ENCODE peak calls at places on chromosomes 4 and X, in four cellular contexts. One of them, this sample, is unnamed. For H3K4me1, the result is how much of the 10 kb centered on the place peaks cover.

GRCh38 chr4:625631-626031 is 258 bp downstream of the PDE6B start:
- DNase-seq in neural progenitor cell: no peak
- DNase-seq in Peyer's patch: no peak
- DNase-seq in CD4-positive, CD25-positive, alpha-beta regulatory T cell: no peak
- DNase-seq in this sample: no peak

GRCh38 chr4:125750827-125751466 is 436.2 kb downstream of the FAT4 start:
- DNase-seq in CD4-positive, CD25-positive, alpha-beta regulatory T cell: no peak
- DNase-seq in Peyer's patch: no peak
- DNase-seq in neural progenitor cell: peak
- DNase-seq in this sample: no peak

GRCh38 chr4:37678624-37679023 is 7.6 kb downstream of the RELL1 start:
- DNase-seq in Peyer's patch: no peak
- DNase-seq in CD4-positive, CD25-positive, alpha-beta regulatory T cell: no peak
- DNase-seq in neural progenitor cell: no peak
- DNase-seq in this sample: no peak

GRCh38 chr4:140595065-140595464 is 26.3 kb upstream of the UCP1 start:
- DNase-seq in Peyer's patch: no peak
- DNase-seq in neural progenitor cell: peak
- DNase-seq in CD4-positive, CD25-positive, alpha-beta regulatory T cell: no peak
- DNase-seq in this sample: no peak

GRCh38 chr4:26227827-26228226 is 93.0 kb upstream of the RBPJ start:
- DNase-seq in Peyer's patch: no peak
- DNase-seq in CD4-positive, CD25-positive, alpha-beta regulatory T cell: no peak
- DNase-seq in neural progenitor cell: no peak
- DNase-seq in this sample: no peak

GRCh38 chr4:158906073-158906472 is 137.2 kb downstream of the FNIP2 start:
- DNase-seq in neural progenitor cell: no peak
- DNase-seq in Peyer's patch: no peak
- DNase-seq in CD4-positive, CD25-positive, alpha-beta regulatory T cell: no peak
- DNase-seq in this sample: no peak

GRCh38 chr4:140789752-140790151 is 33.6 kb upstream of the TBC1D9 start:
- DNase-seq in CD4-positive, CD25-positive, alpha-beta regulatory T cell: no peak
- DNase-seq in neural progenitor cell: no peak
- DNase-seq in Peyer's patch: no peak
- DNase-seq in this sample: no peak

GRCh38 chrX:111728096-111728495 is 47.1 kb downstream of the ALG13 start:
- DNase-seq in Peyer's patch: no peak
- DNase-seq in neural progenitor cell: no peak
- DNase-seq in CD4-positive, CD25-positive, alpha-beta regulatory T cell: no peak
- DNase-seq in this sample: no peak

GRCh38 chrX:97102938-97103337 is 219.2 kb downstream of the RPA4 start:
- DNase-seq in Peyer's patch: no peak
- DNase-seq in neural progenitor cell: no peak
- DNase-seq in CD4-positive, CD25-positive, alpha-beta regulatory T cell: no peak
- DNase-seq in this sample: no peak

GRCh38 chrX:41265615-41266014 is 68.3 kb upstream of the DDX3X start:
- DNase-seq in Peyer's patch: peak
- DNase-seq in CD4-positive, CD25-positive, alpha-beta regulatory T cell: peak
- DNase-seq in neural progenitor cell: no peak
- DNase-seq in this sample: no peak

GRCh38 chr4:136012250-136012649 is 1520.0 kb downstream of the PCDH18 start:
- DNase-seq in neural progenitor cell: peak
- DNase-seq in Peyer's patch: no peak
- DNase-seq in CD4-positive, CD25-positive, alpha-beta regulatory T cell: no peak
- DNase-seq in this sample: no peak

GRCh38 chrX:57583477-57583876 is 8.3 kb upstream of the ZXDB start:
- DNase-seq in neural progenitor cell: no peak
- DNase-seq in Peyer's patch: no peak
- DNase-seq in CD4-positive, CD25-positive, alpha-beta regulatory T cell: no peak
- DNase-seq in this sample: no peak

GRCh38 chrX:153689654-153690465 is 2.1 kb downstream of the SLC6A8 start:
- DNase-seq in Peyer's patch: no peak
- DNase-seq in CD4-positive, CD25-positive, alpha-beta regulatory T cell: no peak
- DNase-seq in neural progenitor cell: peak
- DNase-seq in this sample: no peak

GRCh38 chr4:2482192-2482591 is 13.3 kb downstream of the RNF4 start:
- DNase-seq in CD4-positive, CD25-positive, alpha-beta regulatory T cell: no peak
- DNase-seq in Peyer's patch: no peak
- DNase-seq in neural progenitor cell: no peak
- DNase-seq in this sample: no peak
- H3K4me1 ChIP-seq in CD4-positive, CD25-positive, alpha-beta regulatory T cell: half or more
- H3K4me1 ChIP-seq in Peyer's patch: half or more
- H3K4me1 ChIP-seq in neural progenitor cell: under half
- H3K4me1 ChIP-seq in this sample: under half

GRCh38 chrX:107683931-107684330 is 55.6 kb downstream of the PRPS1 start:
- DNase-seq in Peyer's patch: no peak
- DNase-seq in CD4-positive, CD25-positive, alpha-beta regulatory T cell: no peak
- DNase-seq in neural progenitor cell: no peak
- DNase-seq in this sample: no peak
- H3K4me1 ChIP-seq in Peyer's patch: under half
- H3K4me1 ChIP-seq in CD4-positive, CD25-positive, alpha-beta regulatory T cell: under half
- H3K4me1 ChIP-seq in neural progenitor cell: under half
- H3K4me1 ChIP-seq in this sample: under half

DNA sequence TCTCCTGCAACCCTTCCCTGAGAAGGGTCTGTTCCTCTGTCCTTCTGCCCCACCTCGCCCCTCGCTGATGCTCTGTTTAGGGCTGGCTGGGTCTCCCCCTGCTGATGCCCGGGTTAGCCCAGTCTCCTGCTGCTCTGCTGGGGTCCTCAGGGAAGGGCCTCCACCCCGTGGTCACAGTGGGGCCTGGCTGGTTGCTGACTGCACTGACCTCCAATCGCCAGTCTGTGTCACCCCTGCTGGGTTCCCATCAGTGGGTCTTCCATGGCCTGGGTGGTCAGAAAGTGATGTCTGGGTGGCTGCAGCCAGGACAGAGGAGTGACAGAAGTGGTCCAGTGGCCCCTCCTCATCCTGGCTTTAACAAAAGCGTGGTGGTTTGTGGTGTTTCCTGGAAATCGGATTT is 44.7 kb downstream of the EVC start:
- DNase-seq in Peyer's patch: no peak
- DNase-seq in neural progenitor cell: no peak
- DNase-seq in CD4-positive, CD25-positive, alpha-beta regulatory T cell: no peak
- DNase-seq in this sample: no peak
- H3K4me1 ChIP-seq in Peyer's patch: under half
- H3K4me1 ChIP-seq in neural progenitor cell: under half
- H3K4me1 ChIP-seq in CD4-positive, CD25-positive, alpha-beta regulatory T cell: under half
- H3K4me1 ChIP-seq in this sample: under half

GRCh38 chr4:94536049-94536448 is 84.3 kb downstream of the PDLIM5 start:
- DNase-seq in CD4-positive, CD25-positive, alpha-beta regulatory T cell: no peak
- DNase-seq in neural progenitor cell: no peak
- DNase-seq in Peyer's patch: no peak
- DNase-seq in this sample: no peak

GRCh38 chr4:94532016-94532789 is 80.5 kb downstream of the PDLIM5 start:
- DNase-seq in CD4-positive, CD25-positive, alpha-beta regulatory T cell: no peak
- DNase-seq in Peyer's patch: no peak
- DNase-seq in neural progenitor cell: no peak
- DNase-seq in this sample: no peak

GRCh38 chr4:94534401-94535312 is 82.9 kb downstream of the PDLIM5 start:
- DNase-seq in Peyer's patch: no peak
- DNase-seq in neural progenitor cell: no peak
- DNase-seq in CD4-positive, CD25-positive, alpha-beta regulatory T cell: no peak
- DNase-seq in this sample: no peak

GRCh38 chr4:94536649-94537464 is 85.1 kb downstream of the PDLIM5 start:
- DNase-seq in Peyer's patch: no peak
- DNase-seq in CD4-positive, CD25-positive, alpha-beta regulatory T cell: no peak
- DNase-seq in neural progenitor cell: peak
- DNase-seq in this sample: no peak

GRCh38 chr4:94533405-94534223 is 81.9 kb downstream of the PDLIM5 start:
- DNase-seq in neural progenitor cell: no peak
- DNase-seq in Peyer's patch: no peak
- DNase-seq in CD4-positive, CD25-positive, alpha-beta regulatory T cell: no peak
- DNase-seq in this sample: no peak
- H3K4me1 ChIP-seq in neural progenitor cell: half or more
- H3K4me1 ChIP-seq in Peyer's patch: under half
- H3K4me1 ChIP-seq in CD4-positive, CD25-positive, alpha-beta regulatory T cell: under half
- H3K4me1 ChIP-seq in this sample: under half

This sample was measured in lung.